ENCODE peak calls at places on chromosomes 3 and 15, in seven cellular contexts. P is M059J; J is endothelial cell; W is stimulated activated CD8-positive, alpha-beta memory T cell treated with anti-CD3 and anti-CD28 coated beads, Interleukin-7, amount 100 ng/mL, for 1 hour; D is GM23248; I is amniotic stem cell; B is GM10248. X is an unnamed sample.

GRCh38 chr3:128416578-128417150 is 50.0 kb downstream of the DNAJB8 start:
- DNase-seq in P (peak; percentile 96), J (no peak), W (no peak), D (peak; percentile 95), I (peak; percentile 12), B (no peak), X (peak; percentile 45)

GRCh38 chr15:71651750-71652186 is 158.6 kb upstream of the NR2E3 start:
- DNase-seq in P (peak; percentile 68), J (peak; percentile 37), W (no peak), D (peak; percentile 72), I (peak; percentile 52), B (peak; percentile 22), X (no peak)

GRCh38 chr3:135454890-135455289 is 510.6 kb upstream of the PPP2R3A start:
- DNase-seq in P (no peak), J (no peak), W (no peak), D (no peak), I (no peak), B (no peak), X (no peak)

GRCh38 chr3:31288641-31289100 is 244.1 kb upstream of the STT3B start:
- DNase-seq in P (peak; percentile 84), J (peak; percentile 13), W (no peak), D (peak; percentile 49), I (no peak), B (no peak), X (peak; percentile 36)

GRCh38 chr3:119588112-119588511 is 8.8 kb downstream of the ADPRH start:
- DNase-seq in P (no peak), J (no peak), W (no peak), D (peak; percentile 21), I (no peak), B (no peak), X (no peak)

GRCh38 chr3:51974277-51974962 is 444 bp upstream of the ABHD14A start:
- DNase-seq in P (no peak), J (no peak), W (no peak), D (peak; percentile 58), I (no peak), B (no peak), X (peak; percentile 84)

GRCh38 chr3:4693620-4694019 is 200.5 kb downstream of the ITPR1 start:
- DNase-seq in P (no peak), J (no peak), W (no peak), D (no peak), I (no peak), B (peak; percentile 68), X (no peak)

GRCh38 chr3:121942116-121942786 is 48.0 kb downstream of the SLC15A2 start:
- DNase-seq in P (peak; percentile 1), J (no peak), W (no peak), D (peak; percentile 23), I (no peak), B (no peak), X (no peak)

GRCh38 chr15:74345051-74345450 is 22.4 kb downstream of the CYP11A1 start:
- DNase-seq in P (peak; percentile 58), J (no peak), W (no peak), D (peak; percentile 31), I (no peak), B (no peak), X (no peak)

GRCh38 chr15:32651229-32651837 is 9.8 kb downstream of the SCG5 start:
- DNase-seq in P (peak; percentile 75), J (peak; percentile 67), W (peak; percentile 16), D (peak; percentile 86), I (peak; percentile 50), B (peak; percentile 81), X (peak; percentile 46)

GRCh38 chr15:39344662-39345141 is 236.2 kb upstream of the THBS1 start:
- DNase-seq in P (peak; percentile 28), J (no peak), W (no peak), D (peak; percentile 76), I (no peak), B (no peak), X (no peak)

GRCh38 chr3:172096881-172097420 is 57.6 kb downstream of the FNDC3B start:
- DNase-seq in P (peak; percentile 93), J (no peak), W (no peak), D (peak; percentile 82), I (no peak), B (no peak), X (no peak)

GRCh38 chr3:60269377-60269776 is 981.9 kb downstream of the FHIT start:
- DNase-seq in P (no peak), J (no peak), W (no peak), D (no peak), I (no peak), B (no peak), X (no peak)